ENCODE peak calls at places on chromosome 11, in nine cellular contexts. One of them, this sample, is unnamed. For H3K4me1, the result is how much of the 10 kb centered on the place peaks cover.

GRCh38 chr11:24661313-24661712 is 164.5 kb downstream of the LUZP2 start:
- DNase-seq in right cardiac atrium: no peak
- DNase-seq in right lobe of liver: no peak
- DNase-seq in neural progenitor cell: no peak
- DNase-seq in CD8-positive, alpha-beta memory T cell: no peak
- DNase-seq in kidney: no peak
- DNase-seq in breast epithelium: no peak
- DNase-seq in esophagus squamous epithelium: no peak
- DNase-seq in psoas muscle: no peak
- DNase-seq in this sample: no peak

GRCh38 chr11:9797300-9797699 is 133.4 kb downstream of the SWAP70 start:
- DNase-seq in right cardiac atrium: no peak
- DNase-seq in right lobe of liver: no peak
- DNase-seq in neural progenitor cell: no peak
- DNase-seq in CD8-positive, alpha-beta memory T cell: no peak
- DNase-seq in kidney: no peak
- DNase-seq in breast epithelium: no peak
- DNase-seq in esophagus squamous epithelium: no peak
- DNase-seq in psoas muscle: no peak
- DNase-seq in this sample: no peak

GRCh38 chr11:44445500-44446340 is 119.7 kb upstream of the CD82 start:
- DNase-seq in right cardiac atrium: no peak
- DNase-seq in right lobe of liver: no peak
- DNase-seq in neural progenitor cell: no peak
- DNase-seq in CD8-positive, alpha-beta memory T cell: no peak
- DNase-seq in kidney: no peak
- DNase-seq in breast epithelium: peak
- DNase-seq in esophagus squamous epithelium: no peak
- DNase-seq in psoas muscle: no peak
- DNase-seq in this sample: no peak

GRCh38 chr11:107898270-107898669 is 30.0 kb upstream of the RAB39A start:
- DNase-seq in right cardiac atrium: no peak
- DNase-seq in right lobe of liver: no peak
- DNase-seq in neural progenitor cell: peak
- DNase-seq in CD8-positive, alpha-beta memory T cell: peak
- DNase-seq in kidney: no peak
- DNase-seq in breast epithelium: no peak
- DNase-seq in esophagus squamous epithelium: no peak
- DNase-seq in psoas muscle: no peak
- DNase-seq in this sample: no peak

GRCh38 chr11:2645779-2646118 is 54.0 kb downstream of the KCNQ1OT1 start:
- DNase-seq in right cardiac atrium: no peak
- DNase-seq in right lobe of liver: no peak
- DNase-seq in neural progenitor cell: no peak
- DNase-seq in CD8-positive, alpha-beta memory T cell: no peak
- DNase-seq in kidney: no peak
- DNase-seq in breast epithelium: no peak
- DNase-seq in esophagus squamous epithelium: no peak
- DNase-seq in psoas muscle: no peak
- DNase-seq in this sample: no peak

GRCh38 chr11:83727251-83727650 is 441.1 kb upstream of the CCDC90B start:
- DNase-seq in right cardiac atrium: no peak
- DNase-seq in right lobe of liver: no peak
- DNase-seq in neural progenitor cell: no peak
- DNase-seq in CD8-positive, alpha-beta memory T cell: no peak
- DNase-seq in kidney: no peak
- DNase-seq in breast epithelium: no peak
- DNase-seq in esophagus squamous epithelium: no peak
- DNase-seq in psoas muscle: no peak
- DNase-seq in this sample: no peak

GRCh38 chr11:58923300-58923788 is 15.9 kb upstream of the GLYATL1 start:
- DNase-seq in right cardiac atrium: no peak
- DNase-seq in right lobe of liver: no peak
- DNase-seq in neural progenitor cell: peak
- DNase-seq in CD8-positive, alpha-beta memory T cell: no peak
- DNase-seq in kidney: no peak
- DNase-seq in breast epithelium: no peak
- DNase-seq in esophagus squamous epithelium: no peak
- DNase-seq in psoas muscle: no peak
- DNase-seq in this sample: no peak

GRCh38 chr11:34238533-34238932 is 119.3 kb downstream of the ABTB2 start:
- DNase-seq in right cardiac atrium: no peak
- DNase-seq in right lobe of liver: no peak
- DNase-seq in neural progenitor cell: no peak
- DNase-seq in CD8-positive, alpha-beta memory T cell: no peak
- DNase-seq in kidney: no peak
- DNase-seq in breast epithelium: no peak
- DNase-seq in esophagus squamous epithelium: no peak
- DNase-seq in psoas muscle: no peak
- DNase-seq in this sample: no peak

GRCh38 chr11:123145220-123145619 is 49.8 kb downstream of the CLMP start:
- DNase-seq in right cardiac atrium: no peak
- DNase-seq in right lobe of liver: no peak
- DNase-seq in neural progenitor cell: no peak
- DNase-seq in CD8-positive, alpha-beta memory T cell: no peak
- DNase-seq in kidney: peak
- DNase-seq in breast epithelium: no peak
- DNase-seq in esophagus squamous epithelium: no peak
- DNase-seq in psoas muscle: peak
- DNase-seq in this sample: no peak

GRCh38 chr11:126426126-126426525 is 70.6 kb downstream of the ST3GAL4 start:
- DNase-seq in right cardiac atrium: no peak
- DNase-seq in right lobe of liver: no peak
- DNase-seq in neural progenitor cell: no peak
- DNase-seq in CD8-positive, alpha-beta memory T cell: no peak
- DNase-seq in kidney: no peak
- DNase-seq in breast epithelium: no peak
- DNase-seq in esophagus squamous epithelium: no peak
- DNase-seq in psoas muscle: no peak
- DNase-seq in this sample: no peak

GRCh38 chr11:59106363-59107336 is at the start of gene FAM111B:
- DNase-seq in right cardiac atrium: peak
- DNase-seq in right lobe of liver: peak
- DNase-seq in neural progenitor cell: peak
- DNase-seq in CD8-positive, alpha-beta memory T cell: peak
- DNase-seq in kidney: peak
- DNase-seq in breast epithelium: peak
- DNase-seq in esophagus squamous epithelium: peak
- DNase-seq in psoas muscle: peak
- DNase-seq in this sample: peak

GRCh38 chr11:134224710-134225662 is 515 bp downstream of the VPS26B start:
- DNase-seq in right cardiac atrium: peak
- DNase-seq in right lobe of liver: peak
- DNase-seq in neural progenitor cell: peak
- DNase-seq in CD8-positive, alpha-beta memory T cell: peak
- DNase-seq in kidney: peak
- DNase-seq in breast epithelium: peak
- DNase-seq in esophagus squamous epithelium: no peak
- DNase-seq in psoas muscle: peak
- DNase-seq in this sample: peak

GRCh38 chr11:14042686-14043440 is 80.3 kb downstream of the SPON1 start:
- DNase-seq in right cardiac atrium: no peak
- DNase-seq in right lobe of liver: no peak
- DNase-seq in neural progenitor cell: no peak
- DNase-seq in CD8-positive, alpha-beta memory T cell: no peak
- DNase-seq in kidney: no peak
- DNase-seq in breast epithelium: no peak
- DNase-seq in esophagus squamous epithelium: no peak
- DNase-seq in psoas muscle: no peak
- DNase-seq in this sample: no peak

GRCh38 chr11:101866619-101867491 is 48.0 kb upstream of the CEP126 start:
- DNase-seq in right cardiac atrium: no peak
- DNase-seq in right lobe of liver: peak
- DNase-seq in neural progenitor cell: no peak
- DNase-seq in CD8-positive, alpha-beta memory T cell: no peak
- DNase-seq in kidney: no peak
- DNase-seq in breast epithelium: no peak
- DNase-seq in esophagus squamous epithelium: no peak
- DNase-seq in psoas muscle: no peak
- DNase-seq in this sample: no peak
- H3K4me1 ChIP-seq in right cardiac atrium: under half
- H3K4me1 ChIP-seq in right lobe of liver: under half
- H3K4me1 ChIP-seq in neural progenitor cell: under half
- H3K4me1 ChIP-seq in CD8-positive, alpha-beta memory T cell: under half
- H3K4me1 ChIP-seq in kidney: under half
- H3K4me1 ChIP-seq in breast epithelium: under half
- H3K4me1 ChIP-seq in esophagus squamous epithelium: under half
- H3K4me1 ChIP-seq in psoas muscle: under half
- H3K4me1 ChIP-seq in this sample: under half

GRCh38 chr11:64241430-64242153 is 697 bp downstream of the FKBP2 start:
- DNase-seq in right cardiac atrium: peak
- DNase-seq in right lobe of liver: peak
- DNase-seq in neural progenitor cell: peak
- DNase-seq in CD8-positive, alpha-beta memory T cell: peak
- DNase-seq in kidney: peak
- DNase-seq in breast epithelium: no peak
- DNase-seq in esophagus squamous epithelium: peak
- DNase-seq in psoas muscle: peak
- DNase-seq in this sample: peak

GRCh38 chr11:64241175-64241429 is 207 bp downstream of the FKBP2 start:
- DNase-seq in right cardiac atrium: no peak
- DNase-seq in right lobe of liver: no peak
- DNase-seq in neural progenitor cell: no peak
- DNase-seq in CD8-positive, alpha-beta memory T cell: no peak
- DNase-seq in kidney: no peak
- DNase-seq in breast epithelium: peak
- DNase-seq in esophagus squamous epithelium: no peak
- DNase-seq in psoas muscle: no peak
- DNase-seq in this sample: no peak

GRCh38 chr11:64239662-64240466 is 1.0 kb upstream of the FKBP2 start:
- DNase-seq in right cardiac atrium: peak
- DNase-seq in right lobe of liver: no peak
- DNase-seq in neural progenitor cell: no peak
- DNase-seq in CD8-positive, alpha-beta memory T cell: no peak
- DNase-seq in kidney: no peak
- DNase-seq in breast epithelium: no peak
- DNase-seq in esophagus squamous epithelium: no peak
- DNase-seq in psoas muscle: peak
- DNase-seq in this sample: no peak

GRCh38 chr11:64238999-64239398 is 1.9 kb upstream of the FKBP2 start:
- DNase-seq in right cardiac atrium: peak
- DNase-seq in right lobe of liver: no peak
- DNase-seq in neural progenitor cell: no peak
- DNase-seq in CD8-positive, alpha-beta memory T cell: no peak
- DNase-seq in kidney: no peak
- DNase-seq in breast epithelium: no peak
- DNase-seq in esophagus squamous epithelium: no peak
- DNase-seq in psoas muscle: no peak
- DNase-seq in this sample: no peak

GRCh38 chr11:64240467-64241174 is at the start of gene FKBP2:
- DNase-seq in right cardiac atrium: peak
- DNase-seq in right lobe of liver: peak
- DNase-seq in neural progenitor cell: peak
- DNase-seq in CD8-positive, alpha-beta memory T cell: peak
- DNase-seq in kidney: peak
- DNase-seq in breast epithelium: peak
- DNase-seq in esophagus squamous epithelium: peak
- DNase-seq in psoas muscle: peak
- DNase-seq in this sample: peak
- H3K27ac ChIP-seq in right cardiac atrium: peak
- H3K27ac ChIP-seq in right lobe of liver: peak
- H3K27ac ChIP-seq in neural progenitor cell: peak
- H3K27ac ChIP-seq in CD8-positive, alpha-beta memory T cell: peak
- H3K27ac ChIP-seq in kidney: peak
- H3K27ac ChIP-seq in breast epithelium: peak
- H3K27ac ChIP-seq in esophagus squamous epithelium: peak
- H3K27ac ChIP-seq in psoas muscle: peak
- H3K27ac ChIP-seq in this sample: peak

DNA sequence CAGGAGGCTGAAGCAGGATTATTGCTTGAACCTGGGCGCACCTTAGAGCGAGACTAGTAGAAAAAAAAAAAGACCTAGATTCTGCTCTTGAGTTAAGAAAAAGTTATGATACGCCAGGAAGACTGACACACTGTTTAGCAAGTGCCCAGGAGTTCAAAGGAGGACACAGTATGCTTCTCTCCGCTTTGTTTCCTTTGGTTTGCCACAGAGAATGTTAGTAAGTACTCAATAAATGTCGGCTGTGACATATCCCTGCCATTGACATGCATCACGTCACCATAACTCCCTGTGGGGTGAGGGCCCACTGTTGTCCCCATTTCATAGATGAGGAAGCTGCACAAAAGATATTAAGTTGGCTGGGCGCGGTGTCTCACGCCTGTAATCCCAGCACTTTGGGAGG is 7.1 kb downstream of the SPTBN2 start:
- DNase-seq in right cardiac atrium: no peak
- DNase-seq in right lobe of liver: no peak
- DNase-seq in neural progenitor cell: no peak
- DNase-seq in CD8-positive, alpha-beta memory T cell: no peak
- DNase-seq in kidney: no peak
- DNase-seq in breast epithelium: no peak
- DNase-seq in esophagus squamous epithelium: no peak
- DNase-seq in psoas muscle: no peak
- DNase-seq in this sample: no peak
- H3K4me1 ChIP-seq in right cardiac atrium: under half
- H3K4me1 ChIP-seq in right lobe of liver: under half
- H3K4me1 ChIP-seq in neural progenitor cell: under half
- H3K4me1 ChIP-seq in CD8-positive, alpha-beta memory T cell: under half
- H3K4me1 ChIP-seq in kidney: under half
- H3K4me1 ChIP-seq in breast epithelium: under half
- H3K4me1 ChIP-seq in esophagus squamous epithelium: under half
- H3K4me1 ChIP-seq in psoas muscle: under half
- H3K4me1 ChIP-seq in this sample: under half

GRCh38 chr11:130512662-130513061 is 64.2 kb downstream of the ADAMTS15 start:
- DNase-seq in right cardiac atrium: no peak
- DNase-seq in right lobe of liver: no peak
- DNase-seq in neural progenitor cell: no peak
- DNase-seq in CD8-positive, alpha-beta memory T cell: no peak
- DNase-seq in kidney: no peak
- DNase-seq in breast epithelium: no peak
- DNase-seq in esophagus squamous epithelium: no peak
- DNase-seq in psoas muscle: no peak
- DNase-seq in this sample: no peak
- H3K27ac ChIP-seq in right cardiac atrium: peak
- H3K27ac ChIP-seq in right lobe of liver: no peak
- H3K27ac ChIP-seq in neural progenitor cell: no peak
- H3K27ac ChIP-seq in CD8-positive, alpha-beta memory T cell: no peak
- H3K27ac ChIP-seq in kidney: no peak
- H3K27ac ChIP-seq in breast epithelium: no peak
- H3K27ac ChIP-seq in esophagus squamous epithelium: no peak
- H3K27ac ChIP-seq in psoas muscle: peak
- H3K27ac ChIP-seq in this sample: peak

DNA sequence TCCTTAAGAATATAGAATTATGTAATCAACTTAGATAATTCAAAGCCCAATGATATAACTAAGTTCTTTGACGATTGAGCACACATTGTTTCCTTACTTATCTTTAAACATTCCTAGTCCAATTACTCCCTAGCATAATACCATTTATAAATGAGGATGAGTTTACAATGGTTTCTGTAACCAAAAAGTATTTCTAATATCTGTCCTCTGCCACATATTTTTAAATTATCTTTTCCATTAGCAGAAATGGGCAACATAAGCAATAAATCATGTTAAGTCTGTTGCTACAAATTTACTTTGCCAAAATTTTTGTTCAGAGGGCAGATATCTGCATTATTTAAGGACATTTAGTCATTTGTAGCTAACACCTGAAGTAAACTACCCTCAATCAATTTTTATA is 6.7 kb downstream of the CREBZF start:
- DNase-seq in right cardiac atrium: no peak
- DNase-seq in right lobe of liver: no peak
- DNase-seq in neural progenitor cell: no peak
- DNase-seq in CD8-positive, alpha-beta memory T cell: no peak
- DNase-seq in kidney: no peak
- DNase-seq in breast epithelium: no peak
- DNase-seq in esophagus squamous epithelium: no peak
- DNase-seq in psoas muscle: no peak
- DNase-seq in this sample: no peak
- H3K4me1 ChIP-seq in right cardiac atrium: under half
- H3K4me1 ChIP-seq in right lobe of liver: under half
- H3K4me1 ChIP-seq in neural progenitor cell: under half
- H3K4me1 ChIP-seq in CD8-positive, alpha-beta memory T cell: under half
- H3K4me1 ChIP-seq in kidney: under half
- H3K4me1 ChIP-seq in breast epithelium: under half
- H3K4me1 ChIP-seq in esophagus squamous epithelium: under half
- H3K4me1 ChIP-seq in psoas muscle: half or more
- H3K4me1 ChIP-seq in this sample: half or more

This sample was measured in left ventricle myocardium inferior.